ENCODE peak calls at places on chromosomes 16 and 17, in four cellular contexts. G, M, Z and V are unnamed samples.
A peak's percentile ranks its signal among the peaks of the same experiment; 100 is the strongest.

GRCh38 chr16:83900611-83901010 is 1.7 kb downstream of the MLYCD start:
- DNase-seq in M (no peak), Z (no peak), G (no peak), V (no peak)

GRCh38 chr16:57233944-57234706 is 10.9 kb upstream of the ARL2BP start:
- DNase-seq in G (no peak), M (no peak), Z (no peak), V (no peak)

GRCh38 chr17:80871341-80871740 is 120.3 kb upstream of the CHMP6 start:
- DNase-seq in M (no peak), Z (peak; percentile 41), G (no peak), V (no peak)

GRCh38 chr17:2962236-2962635 is 101.2 kb downstream of the OR1D5 start:
- DNase-seq in Z (no peak), M (no peak), G (no peak), V (no peak)

GRCh38 chr17:1882836-1883235 is 53.0 kb downstream of the RPA1 start:
- DNase-seq in G (peak; percentile 28), M (peak; percentile 24), Z (no peak), V (no peak)

GRCh38 chr17:39982069-39982371 is 1.4 kb downstream of the PSMD3 start:
- DNase-seq in G (no peak), M (no peak), Z (no peak), V (no peak)

GRCh38 chr17:65078441-65079160 is 22.1 kb upstream of the GNA13 start:
- DNase-seq in G (no peak), Z (no peak), M (peak; percentile 78), V (no peak)

GRCh38 chr17:47844814-47845453 is 3.9 kb upstream of the SCRN2 start:
- DNase-seq in Z (no peak), G (no peak), M (peak; percentile 18), V (no peak)

GRCh38 chr16:22297114-22297870 is at the start of gene POLR3E:
- DNase-seq in G (peak; percentile 100), Z (peak; percentile 100), M (peak; percentile 95), V (peak; percentile 100)

GRCh38 chr16:191783-192294 is 11.6 kb downstream of the HBQ1 start:
- DNase-seq in M (peak; percentile 33), Z (no peak), G (no peak), V (no peak)

GRCh38 chr16:81279375-81279774 is 35.4 kb upstream of the GAN start:
- DNase-seq in M (peak; percentile 68), Z (no peak), G (no peak), V (no peak)

GRCh38 chr16:3999479-3999868 is 116.8 kb downstream of the ADCY9 start:
- DNase-seq in M (peak; percentile 81), Z (no peak), G (no peak), V (no peak)

GRCh38 chr16:55711959-55712876 is 56.4 kb downstream of the SLC6A2 start:
- DNase-seq in Z (peak; percentile 65), G (peak; percentile 83), M (peak; percentile 45), V (peak; percentile 16)

GRCh38 chr17:27529230-27529796 is 73.1 kb downstream of the KSR1 start:
- DNase-seq in Z (no peak), G (peak; percentile 75), M (peak; percentile 76), V (no peak)

GRCh38 chr16:55078699-55079415 is 148.2 kb downstream of the IRX5 start:
- DNase-seq in G (no peak), M (no peak), Z (no peak), V (no peak)

GRCh38 chr16:73066321-73066926 is 18.5 kb upstream of the ZFHX3 start:
- DNase-seq in Z (no peak), M (no peak), G (no peak), V (no peak)

GRCh38 chr16:20673882-20674683 is 23.4 kb downstream of the ACSM1 start:
- DNase-seq in G (no peak), M (no peak), Z (no peak), V (no peak)

GRCh38 chr17:16942141-16943031 is 29.5 kb downstream of the TNFRSF13B start:
- DNase-seq in G (no peak), Z (no peak), M (peak; percentile 8), V (no peak)

GRCh38 chr17:46737331-46737730 is 81.2 kb downstream of the WNT3 start:
- DNase-seq in G (no peak), M (no peak), Z (no peak), V (no peak)

GRCh38 chr16:27400751-27401620 is 988 bp upstream of the IL21R start:
- DNase-seq in Z (no peak), M (peak; percentile 40), G (no peak), V (no peak)

GRCh38 chr16:68786685-68787418 is 49.8 kb downstream of the CDH1 start:
- DNase-seq in G (peak; percentile 89), Z (no peak), M (peak; percentile 44), V (no peak)

GRCh38 chr17:77728871-77729270 is 229.6 kb upstream of the TNRC6C start:
- DNase-seq in Z (no peak), M (no peak), G (no peak), V (no peak)

GRCh38 chr16:49542391-49542891 is 168.8 kb downstream of the C16orf78 start:
- DNase-seq in Z (no peak), M (no peak), G (no peak), V (no peak)

GRCh38 chr17:39752241-39752831 is 14.6 kb downstream of the GRB7 start:
- DNase-seq in G (no peak), Z (peak; percentile 47), M (no peak), V (no peak)

GRCh38 chr17:4720787-4721186 is 10.4 kb downstream of the ARRB2 start:
- DNase-seq in Z (no peak), M (no peak), G (no peak), V (no peak)

GRCh38 chr17:44067547-44067945 is 1.1 kb upstream of the LSM12 start:
- DNase-seq in Z (no peak), M (no peak), G (no peak), V (no peak)

GRCh38 chr16:65284583-65284982 is 162.7 kb upstream of the CDH11 start:
- DNase-seq in M (peak; percentile 18), Z (no peak), G (no peak), V (no peak)

GRCh38 chr16:12901204-12901596 is 198 bp upstream of the SHISA9 start:
- DNase-seq in Z (no peak), G (no peak), M (no peak), V (no peak)

GRCh38 chr17:42362245-42362961 is 25.8 kb downstream of the STAT3 start:
- DNase-seq in G (peak; percentile 23), M (no peak), Z (no peak), V (no peak)

GRCh38 chr17:7307686-7308624 is 527 bp downstream of the EIF5A start:
- DNase-seq in M (peak; percentile 34), G (peak; percentile 48), Z (peak; percentile 81), V (peak; percentile 52)

GRCh38 chr17:78001182-78001581 is 42.7 kb downstream of the TNRC6C start:
- DNase-seq in Z (no peak), G (no peak), M (peak; percentile 19), V (no peak)

GRCh38 chr16:54080524-54081008 is 206.0 kb downstream of the IRX3 start:
- DNase-seq in M (peak; percentile 98), G (no peak), Z (no peak), V (no peak)

GRCh38 chr17:81939881-81940385 is 2.8 kb upstream of the PYCR1 start:
- DNase-seq in Z (no peak), G (no peak), M (no peak), V (no peak)

GRCh38 chr17:14919049-14919545 is 346.0 kb downstream of the PMP22 start:
- DNase-seq in M (no peak), G (no peak), Z (no peak), V (no peak)

GRCh38 chr16:60681014-60681413 is 1355.2 kb downstream of the CDH8 start:
- DNase-seq in Z (no peak), M (no peak), G (no peak), V (no peak)

GRCh38 chr16:60686824-60687223 is 1349.4 kb downstream of the CDH8 start:
- DNase-seq in M (no peak), G (no peak), Z (no peak), V (no peak)

GRCh38 chr16:60682219-60682618 is 1354.0 kb downstream of the CDH8 start:
- DNase-seq in Z (no peak), G (no peak), M (no peak), V (no peak)

GRCh38 chr16:60684002-60684401 is 1352.2 kb downstream of the CDH8 start:
- DNase-seq in Z (no peak), M (no peak), G (no peak), V (no peak)
- H3K9me3 ChIP-seq in Z (no peaks in the 10 kb centered on the region), M (peaks cover 10% of the 10 kb centered on the region), G (no peaks in the 10 kb centered on the region), V (peaks cover 3% of the 10 kb centered on the region)

DNA sequence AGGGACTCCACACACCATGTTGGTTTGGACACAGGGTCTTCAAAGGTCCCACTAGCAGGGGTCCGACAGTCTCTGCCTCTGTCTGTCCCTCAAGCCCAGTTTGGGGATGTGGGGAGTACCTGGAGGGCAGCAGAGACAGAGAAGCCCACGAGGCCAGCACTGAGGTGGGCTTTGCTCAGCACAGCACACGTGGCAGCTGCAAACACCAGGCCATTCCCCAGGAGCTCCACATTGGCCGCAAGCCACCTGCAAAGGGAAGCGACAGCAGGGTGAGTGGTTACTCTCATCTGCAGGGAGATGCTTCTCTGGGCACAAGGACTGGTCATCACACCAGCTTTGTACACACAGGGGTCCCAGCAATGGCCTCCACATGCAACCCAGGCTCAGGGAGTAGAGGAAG is 62.0 kb downstream of the ABCC6 start:
- DNase-seq in M (no peak), G (no peak), Z (no peak), V (no peak)
- H3K9me3 ChIP-seq in M (peaks cover 17% of the 10 kb centered on the region), G (no peaks in the 10 kb centered on the region), Z (peaks cover 7% of the 10 kb centered on the region), V (no peaks in the 10 kb centered on the region)

DNA sequence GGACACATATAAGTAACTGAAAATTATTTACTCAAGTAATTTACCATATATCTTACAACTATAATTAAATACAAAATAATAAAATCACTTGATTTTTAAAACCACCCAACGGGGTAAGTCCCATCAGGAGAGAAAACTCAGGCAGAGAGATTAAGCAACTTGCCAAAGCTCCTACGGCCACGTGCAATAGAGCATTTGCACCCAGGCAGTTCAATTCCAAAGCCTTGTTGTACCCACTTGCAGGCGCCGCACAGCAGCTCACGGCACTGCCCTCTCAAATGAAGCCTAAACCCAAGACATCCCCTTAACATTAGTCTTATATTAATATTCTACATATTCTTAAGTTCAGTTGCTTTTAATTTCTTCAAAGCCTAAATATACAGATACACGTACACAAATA is 75.7 kb downstream of the SPAG9 start:
- DNase-seq in G (no peak), Z (no peak), M (no peak), V (no peak)
- H3K9me3 ChIP-seq in G (no peaks in the 10 kb centered on the region), Z (no peaks in the 10 kb centered on the region), M (no peaks in the 10 kb centered on the region), V (no peaks in the 10 kb centered on the region)

DNA sequence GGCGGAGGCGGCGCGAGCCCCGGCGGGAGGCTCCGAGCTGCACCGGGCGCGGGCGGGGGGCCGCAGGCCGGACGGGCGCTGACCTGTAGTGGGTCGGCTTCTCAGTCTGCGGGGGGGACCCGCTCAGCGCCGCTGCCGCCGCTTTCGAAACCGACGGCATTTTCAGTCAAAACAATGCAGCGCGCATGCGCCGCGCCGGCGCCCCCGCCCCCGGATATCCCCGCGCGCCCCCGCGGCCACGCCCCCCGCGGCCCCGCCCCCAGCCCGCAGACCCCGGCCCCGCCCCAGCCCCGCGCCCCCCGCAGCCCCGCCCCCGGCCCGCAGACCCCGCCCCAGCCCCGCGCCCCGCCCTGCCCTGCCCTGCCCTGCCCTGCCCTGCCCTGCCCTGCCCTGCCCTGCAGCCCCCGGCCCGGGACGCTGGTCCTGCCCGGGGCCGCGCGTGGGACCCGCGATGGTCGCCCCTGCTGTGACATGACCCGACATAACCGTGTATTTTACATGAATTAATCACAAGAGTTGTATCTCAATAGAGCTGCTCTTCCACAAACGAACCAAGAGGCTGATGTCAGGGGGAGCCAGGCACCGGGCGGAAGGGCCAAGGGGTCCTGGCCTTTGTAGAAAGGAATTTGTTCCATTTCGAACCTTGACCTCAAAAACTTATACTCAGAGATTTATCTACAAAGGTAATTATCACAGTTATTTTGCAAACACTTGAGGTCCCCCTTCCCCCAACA is at the start of gene UNKL:
- DNase-seq in M (peak; percentile 43), G (peak; percentile 84), Z (peak; percentile 90), V (peak; percentile 88)
- H3K9me3 ChIP-seq in M (no peaks in the 10 kb centered on the region), G (no peaks in the 10 kb centered on the region), Z (no peaks in the 10 kb centered on the region), V (no peaks in the 10 kb centered on the region)